ENCODE peak calls at places on chromosomes 4 and X, in four cellular contexts. A is mesendoderm, Z is mesenchymal stem cell, F is H9. E is an unnamed sample.

GRCh38 chr4:164621886-164622521 is 131.9 kb upstream of the SMIM31 start:
- DNase-seq in Z (no peak), A (no peak), F (no peak), E (no peak)

GRCh38 chr4:172982151-172982590 is 186.4 kb upstream of the GALNT7 start:
- DNase-seq in Z (peak), A (no peak), F (no peak), E (no peak)

GRCh38 chrX:84336646-84337045 is 148.6 kb upstream of the RPS6KA6 start:
- DNase-seq in A (no peak), F (no peak), Z (no peak), E (no peak)

GRCh38 chr4:116811730-116812129 is 273.6 kb downstream of the TRAM1L1 start:
- DNase-seq in A (no peak), F (no peak), Z (no peak), E (no peak)

GRCh38 chrX:68433155-68433980 is at the start of gene OPHN1:
- DNase-seq in Z (peak), F (peak), A (peak), E (peak)

GRCh38 chr4:23135792-23136645 is 443.3 kb downstream of the GBA3 start:
- DNase-seq in F (no peak), A (peak), Z (peak), E (peak)

GRCh38 chrX:77785400-77785745 is 643 bp downstream of the ATRX start:
- DNase-seq in A (peak), Z (peak), F (peak), E (peak)

GRCh38 chr4:61445374-61446063 is 245.4 kb downstream of the ADGRL3 start:
- DNase-seq in F (no peak), Z (no peak), A (no peak), E (no peak)

GRCh38 chrX:108699368-108699767 is 37.0 kb downstream of the IRS4 start:
- DNase-seq in Z (peak), A (peak), F (no peak), E (peak)

GRCh38 chrX:48753708-48754107 is 7.8 kb upstream of the GLOD5 start:
- DNase-seq in Z (no peak), A (peak), F (no peak), E (no peak)

GRCh38 chr4:121668368-121669162 is 28.2 kb downstream of the ANXA5 start:
- DNase-seq in Z (peak), A (no peak), F (no peak), E (no peak)

GRCh38 chr4:137312257-137312656 is 220.0 kb downstream of the PCDH18 start:
- DNase-seq in F (no peak), A (no peak), Z (no peak), E (no peak)

GRCh38 chr4:137307806-137308205 is 224.5 kb downstream of the PCDH18 start:
- DNase-seq in Z (no peak), F (no peak), A (no peak), E (no peak)

GRCh38 chr4:137310156-137310555 is 222.1 kb downstream of the PCDH18 start:
- DNase-seq in Z (no peak), A (peak), F (no peak), E (no peak)

GRCh38 chr4:137309424-137309823 is 222.9 kb downstream of the PCDH18 start:
- DNase-seq in F (no peak), A (no peak), Z (no peak), E (no peak)

GRCh38 chr4:137310593-137311490 is 221.5 kb downstream of the PCDH18 start:
- DNase-seq in A (no peak), F (no peak), Z (peak), E (no peak)
- H4K8ac ChIP-seq in A (no peak), F (no peak), Z (no peak), E (no peak)

GRCh38 chr4:73701116-73701515 is 39.3 kb upstream of the CXCL8 start:
- DNase-seq in A (no peak), Z (peak), F (no peak), E (no peak)

GRCh38 chr4:73705056-73705432 is 35.3 kb upstream of the CXCL8 start:
- DNase-seq in Z (peak), F (no peak), A (peak), E (no peak)

GRCh38 chr4:73704314-73705055 is 35.9 kb upstream of the CXCL8 start:
- DNase-seq in A (peak), Z (peak), F (no peak), E (no peak)

GRCh38 chr4:73703320-73703719 is 37.0 kb upstream of the CXCL8 start:
- DNase-seq in Z (no peak), A (no peak), F (no peak), E (no peak)

GRCh38 chr4:73702796-73703287 is 37.5 kb upstream of the CXCL8 start:
- DNase-seq in A (no peak), Z (no peak), F (no peak), E (no peak)
- H2BK15ac ChIP-seq in A (no peak), Z (peak), F (no peak), E (no peak)

GRCh38 chr4:2873329-2873728 is 29.7 kb downstream of the ADD1 start:
- DNase-seq in A (no peak), Z (no peak), F (no peak), E (no peak)

GRCh38 chr4:2869659-2870058 is 26.0 kb downstream of the ADD1 start:
- DNase-seq in Z (no peak), F (no peak), A (no peak), E (no peak)

GRCh38 chr4:2871466-2871865 is 27.8 kb downstream of the ADD1 start:
- DNase-seq in Z (no peak), A (no peak), F (no peak), E (no peak)

GRCh38 chr4:2870098-2870497 is 26.5 kb downstream of the ADD1 start:
- DNase-seq in Z (no peak), A (no peak), F (no peak), E (no peak)

GRCh38 chr4:2871911-2872310 is 28.3 kb downstream of the ADD1 start:
- DNase-seq in F (no peak), Z (no peak), A (no peak), E (no peak)
- H3K23ac ChIP-seq in F (no peak), Z (no peak), A (no peak), E (no peak)

GRCh38 chr4:85763207-85763606 is 288.3 kb downstream of the ARHGAP24 start:
- DNase-seq in F (no peak), A (no peak), Z (no peak), E (no peak)
- H4K8ac ChIP-seq in F (no peak), A (no peak), Z (peak), E (no peak)

GRCh38 chr4:26148925-26149324 is 171.9 kb upstream of the RBPJ start:
- DNase-seq in A (no peak), Z (no peak), F (no peak), E (no peak)
- H2BK15ac ChIP-seq in A (no peak), Z (no peak), F (no peak), E (no peak)

DNA sequence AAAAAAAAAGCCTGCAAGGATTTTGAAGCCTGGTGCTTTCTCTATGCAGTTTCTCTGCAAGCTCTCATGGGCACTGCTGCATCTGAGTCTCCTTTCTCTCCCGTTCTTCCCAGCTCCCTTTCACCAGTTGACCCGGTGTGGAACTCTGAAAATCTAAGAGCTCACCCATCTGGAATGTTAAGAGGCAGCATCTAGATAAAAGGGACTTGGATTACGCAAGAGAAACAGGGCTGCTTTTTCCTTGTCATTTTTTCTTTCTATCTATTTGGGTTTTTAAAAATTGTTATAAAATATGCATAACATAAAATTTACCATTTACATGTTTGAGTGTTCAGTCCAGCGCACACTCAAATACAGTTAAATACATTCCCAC is 95.2 kb upstream of the RPS6KA3 start:
- DNase-seq in A (peak), F (no peak), Z (peak), E (no peak)
- H3K23ac ChIP-seq in A (no peak), F (no peak), Z (no peak), E (no peak)

GRCh38 chr4:16665942-16666586 is 232.4 kb downstream of the LDB2 start:
- DNase-seq in A (no peak), Z (no peak), F (no peak), E (no peak)
- H4K8ac ChIP-seq in A (no peak), Z (no peak), F (no peak), E (no peak)

GRCh38 chr4:119209077-119209476 is 3.4 kb upstream of the USP53 start:
- DNase-seq in A (peak), F (no peak), Z (peak), E (no peak)
- H2BK15ac ChIP-seq in A (no peak), F (no peak), Z (no peak), E (no peak)

GRCh38 chr4:7009591-7009990 is 33.6 kb upstream of the TADA2B start:
- DNase-seq in F (no peak), A (no peak), Z (no peak), E (no peak)
- H3K23ac ChIP-seq in F (no peak), A (no peak), Z (no peak), E (no peak)

GRCh38 chr4:2437475-2438215 is 18.9 kb downstream of the CFAP99 start:
- DNase-seq in Z (no peak), F (no peak), A (no peak), E (no peak)
- H4K8ac ChIP-seq in Z (no peak), F (no peak), A (no peak), E (no peak)